ENCODE peak calls at places on chromosome X, in eight cellular contexts. J, S, X, D, Q, C, M and T are unnamed samples.

GRCh38 chrX:67693928-67694327 is 150.1 kb downstream of the AR start:
- DNase-seq in Q (no peak), X (no peak), J (no peak), S (no peak), M (no peak), D (no peak), C (no peak), T (no peak)

GRCh38 chrX:153333821-153334653 is at the start of gene ZNF275:
- DNase-seq in S (peak), C (peak), X (peak), M (peak), J (peak), D (peak), Q (peak), T (peak)

GRCh38 chrX:37302569-37302968 is 46.6 kb upstream of the PRRG1 start:
- DNase-seq in C (no peak), M (no peak), D (peak), Q (no peak), S (no peak), J (no peak), X (no peak), T (no peak)

GRCh38 chrX:24306430-24306829 is 7.4 kb downstream of the SUPT20HL2 start:
- DNase-seq in J (no peak), M (no peak), Q (no peak), C (no peak), D (no peak), S (no peak), X (no peak), T (no peak)

GRCh38 chrX:153708415-153708814 is 15.8 kb downstream of the BCAP31 start:
- DNase-seq in M (peak), J (peak), D (peak), C (no peak), X (no peak), Q (no peak), S (peak), T (no peak)

GRCh38 chrX:19846995-19847790 is 40.2 kb downstream of the SH3KBP1 start:
- DNase-seq in Q (no peak), X (no peak), S (no peak), C (no peak), M (no peak), J (no peak), D (no peak), T (no peak)

GRCh38 chrX:136880003-136880451 is 498 bp downstream of the RBMX start:
- DNase-seq in M (peak), J (peak), D (peak), Q (peak), S (peak), C (peak), X (no peak), T (peak)

GRCh38 chrX:119899125-119899524 is 3.4 kb downstream of the AKAP14 start:
- DNase-seq in M (no peak), J (no peak), S (no peak), Q (no peak), X (no peak), C (no peak), D (no peak), T (no peak)

GRCh38 chrX:2875136-2875481 is 46.4 kb downstream of the GYG2 start:
- DNase-seq in Q (no peak), X (no peak), J (no peak), D (no peak), M (no peak), C (no peak), S (no peak), T (no peak)

GRCh38 chrX:45745479-45745878 is 544.8 kb upstream of the DIPK2B start:
- DNase-seq in S (no peak), X (no peak), D (no peak), J (no peak), C (no peak), M (no peak), Q (no peak), T (no peak)

GRCh38 chrX:136906921-136907510 is 26.5 kb upstream of the RBMX start:
- DNase-seq in J (no peak), C (no peak), M (no peak), Q (no peak), D (no peak), X (no peak), S (no peak), T (no peak)